ENCODE peak calls at places on chromosomes 13 and 19, in ten cellular contexts. Z is pancreas, K is Peyer's patch, R is tibial nerve, F is fibroblast of pulmonary artery, O is cardiac fibroblast, M is AG04450, V is choroid plexus epithelial cell, W is H1, Q is colonic mucosa. S is an unnamed sample.

GRCh38 chr19:35942235-35942634 is 6.1 kb downstream of the LRFN3 start:
- DNase-seq in F (no peak), W (no peak), V (no peak), M (no peak), R (no peak), Z (no peak), O (no peak), K (no peak), Q (no peak), S (no peak)

GRCh38 chr19:11288349-11288748 is 7.6 kb upstream of the TSPAN16 start:
- DNase-seq in M (peak), F (peak), R (no peak), K (no peak), Q (no peak), W (no peak), V (peak), Z (no peak), O (peak), S (no peak)

GRCh38 chr13:113555141-113555540 is 29.4 kb upstream of the TFDP1 start:
- DNase-seq in O (no peak), M (no peak), K (peak), W (no peak), F (no peak), Q (peak), V (no peak), Z (peak), R (no peak), S (no peak)

GRCh38 chr19:45905016-45905415 is 2.6 kb upstream of the MYPOP start:
- DNase-seq in F (no peak), O (no peak), K (no peak), R (no peak), Z (no peak), M (no peak), V (no peak), W (no peak), Q (no peak), S (no peak)

GRCh38 chr19:19661675-19662251 is 1.7 kb downstream of the ATP13A1 start:
- DNase-seq in Z (no peak), R (no peak), V (no peak), Q (no peak), F (no peak), O (no peak), M (no peak), K (peak), W (no peak), S (no peak)

GRCh38 chr19:35380450-35381124 is 9.7 kb downstream of the GPR42 start:
- DNase-seq in F (no peak), W (no peak), O (no peak), K (no peak), V (no peak), Q (no peak), M (no peak), R (no peak), Z (no peak), S (no peak)

GRCh38 chr13:62250501-62251175 is 835.0 kb upstream of the PCDH20 start:
- DNase-seq in R (no peak), V (peak), K (no peak), F (peak), Q (no peak), M (no peak), Z (no peak), O (peak), W (no peak), S (peak)

GRCh38 chr13:47437411-47437810 is 540.6 kb upstream of the HTR2A start:
- DNase-seq in F (peak), O (no peak), Q (no peak), V (peak), R (no peak), M (peak), W (no peak), Z (no peak), K (no peak), S (no peak)

GRCh38 chr19:16587031-16588023 is 15.1 kb upstream of the SLC35E1 start:
- DNase-seq in M (no peak), F (peak), V (peak), K (peak), R (peak), O (no peak), Q (peak), W (no peak), Z (no peak), S (no peak)

GRCh38 chr19:16301999-16302694 is 22.5 kb upstream of the KLF2 start:
- DNase-seq in R (no peak), M (no peak), Z (no peak), O (no peak), V (no peak), Q (no peak), K (peak), W (no peak), F (peak), S (peak)

GRCh38 chr13:49938921-49939320 is 2.8 kb upstream of the SPRYD7 start:
- DNase-seq in V (no peak), O (no peak), F (no peak), K (peak), M (no peak), Q (peak), W (no peak), R (no peak), Z (peak), S (no peak)

GRCh38 chr19:40216013-40216776 is 2.0 kb downstream of the TTC9B start:
- DNase-seq in O (no peak), V (no peak), R (no peak), F (no peak), Z (no peak), W (no peak), Q (no peak), M (no peak), K (no peak), S (no peak)

GRCh38 chr13:85864963-85865530 is 65.8 kb upstream of the SLITRK6 start:
- DNase-seq in Q (no peak), W (no peak), R (no peak), Z (no peak), O (no peak), M (peak), F (peak), V (peak), K (no peak), S (peak)

GRCh38 chr13:35531551-35531950 is 55.1 kb upstream of the MAB21L1 start:
- DNase-seq in R (no peak), V (no peak), F (no peak), Q (no peak), K (no peak), M (no peak), O (no peak), W (no peak), Z (no peak), S (no peak)

GRCh38 chr13:39462456-39462855 is 140.5 kb downstream of the LHFPL6 start:
- DNase-seq in Q (no peak), M (no peak), W (no peak), O (peak), R (no peak), K (no peak), V (peak), F (peak), Z (no peak), S (no peak)

GRCh38 chr19:13098291-13099072 is 4.2 kb downstream of the LYL1 start:
- DNase-seq in V (peak), W (no peak), O (peak), K (peak), R (no peak), Q (peak), M (no peak), F (peak), Z (no peak), S (no peak)

GRCh38 chr13:24742294-24742693 is 21.7 kb upstream of the RNF17 start:
- DNase-seq in O (peak), V (peak), K (no peak), R (no peak), F (peak), Z (no peak), M (no peak), W (no peak), Q (no peak), S (peak)

GRCh38 chr19:47013041-47013517 is 6.6 kb upstream of the NPAS1 start:
- DNase-seq in Q (peak), K (peak), F (peak), M (peak), Z (peak), R (peak), W (peak), O (peak), V (peak), S (no peak)

GRCh38 chr19:16118489-16119033 is 6.9 kb downstream of the RAB8A start:
- DNase-seq in Z (no peak), O (no peak), Q (no peak), V (no peak), W (no peak), F (no peak), K (peak), R (no peak), M (no peak), S (no peak)

GRCh38 chr13:57644106-57644505 is 12.6 kb downstream of the PCDH17 start:
- DNase-seq in K (no peak), R (no peak), O (no peak), Z (no peak), Q (no peak), W (no peak), M (no peak), V (no peak), F (no peak), S (no peak)

GRCh38 chr13:106322628-106323027 is 212.8 kb downstream of the EFNB2 start:
- DNase-seq in Z (no peak), F (no peak), Q (no peak), O (no peak), R (no peak), M (no peak), K (no peak), W (no peak), V (no peak), S (no peak)

GRCh38 chr19:11435833-11436313 is 438 bp downstream of the PRKCSH start:
- DNase-seq in V (peak), R (no peak), K (peak), Z (peak), M (peak), O (peak), F (peak), Q (peak), W (no peak), S (no peak)

GRCh38 chr19:37227996-37228395 is 10.0 kb downstream of the ZNF383 start:
- DNase-seq in Q (no peak), V (peak), M (no peak), R (no peak), F (no peak), W (no peak), K (no peak), O (no peak), Z (peak), S (no peak)

GRCh38 chr19:44476559-44477408 is 23.5 kb downstream of the ZNF180 start:
- DNase-seq in F (peak), M (no peak), R (no peak), Z (no peak), V (peak), Q (no peak), W (no peak), O (peak), K (no peak), S (no peak)

GRCh38 chr13:82636119-82636518 is 1246.2 kb downstream of the SLITRK1 start:
- DNase-seq in M (no peak), W (no peak), Q (no peak), O (peak), Z (no peak), F (peak), K (no peak), R (no peak), V (peak), S (no peak)

GRCh38 chr19:51251453-51251790 is 542 bp downstream of the SIGLECL1 start:
- DNase-seq in Z (no peak), Q (no peak), W (no peak), O (no peak), R (no peak), V (no peak), M (no peak), F (no peak), K (no peak), S (no peak)

DNA sequence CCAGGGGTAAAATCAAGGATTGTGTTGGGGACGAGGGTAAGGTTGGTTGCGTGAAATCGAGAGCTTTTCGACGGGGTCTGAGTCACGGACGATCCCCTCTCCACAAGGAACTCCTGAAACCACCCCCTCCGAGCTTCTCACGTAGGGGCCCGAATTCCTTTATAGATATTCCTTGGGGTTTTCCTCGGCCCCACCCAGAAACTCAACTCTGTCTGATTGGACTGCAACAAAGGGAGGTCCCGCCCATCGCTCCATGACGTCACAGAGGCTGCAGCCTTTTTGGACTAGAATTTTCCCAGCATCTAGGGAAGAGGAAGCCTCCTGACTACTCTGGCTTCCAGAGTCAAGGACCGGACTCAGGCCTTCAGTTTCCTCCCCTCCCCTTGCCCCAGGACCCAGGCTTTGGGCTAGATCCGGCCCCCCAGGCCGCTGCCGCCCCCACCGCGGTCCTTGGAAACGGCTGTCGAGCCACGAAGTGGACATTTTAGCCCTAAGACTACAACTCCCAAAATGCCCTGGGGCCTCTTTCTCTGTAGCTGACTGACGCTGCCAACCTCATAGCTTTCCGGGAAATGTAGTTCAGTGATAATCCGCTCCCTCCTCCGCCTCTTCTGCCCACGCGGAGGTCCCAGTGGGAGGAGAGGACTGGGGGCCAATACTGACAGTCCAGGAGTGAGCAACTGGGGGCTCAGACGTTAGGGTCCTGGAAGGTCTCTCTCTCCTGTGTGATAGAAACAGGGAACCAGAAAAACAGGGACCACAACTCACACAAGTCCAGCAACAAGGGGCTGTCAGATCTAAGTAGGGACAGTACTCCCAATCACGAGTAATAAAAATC is at the start of gene IZUMO1:
- DNase-seq in Q (peak), W (no peak), K (peak), O (peak), F (peak), V (peak), M (peak), Z (peak), R (peak), S (peak)
- H3K4me3 ChIP-seq in Q (no peak), W (peak), K (peak), O (peak), F (peak), V (peak), M (peak), Z (no peak), R (peak), S (peak)

GRCh38 chr19:8666814-8667405 is 31.7 kb downstream of the ACTL9 start:
- DNase-seq in R (no peak), M (no peak), V (no peak), Z (no peak), Q (no peak), O (no peak), W (no peak), F (no peak), K (no peak), S (no peak)
- H3K4me3 ChIP-seq in R (no peak), M (no peak), V (no peak), Z (no peak), Q (no peak), O (no peak), W (no peak), F (no peak), K (no peak), S (no peak)

DNA sequence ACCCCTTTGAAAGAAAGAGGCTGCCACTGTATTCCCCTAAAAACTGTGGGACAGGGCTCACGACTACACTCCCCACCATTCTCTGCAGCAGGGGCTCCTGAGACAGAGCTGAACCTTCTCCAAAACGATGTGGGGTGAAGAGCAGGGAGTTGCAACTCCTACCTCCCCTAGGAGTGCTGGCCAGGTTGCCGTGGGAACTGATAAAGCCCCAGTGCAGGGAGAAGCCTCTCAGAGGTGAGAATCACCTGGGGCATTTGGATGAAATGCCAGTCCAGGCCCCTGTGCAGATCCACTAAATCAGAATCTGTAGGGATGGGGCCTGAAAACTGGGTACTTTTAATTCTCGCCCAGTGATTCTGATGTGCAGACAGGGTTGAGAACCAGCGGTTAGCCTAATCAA is 945 bp downstream of the DHRS12 start:
- DNase-seq in F (no peak), W (no peak), Z (peak), R (no peak), O (no peak), Q (peak), K (no peak), M (no peak), V (no peak), S (no peak)
- H3K4me3 ChIP-seq in F (peak), W (peak), Z (no peak), R (peak), O (peak), Q (peak), K (peak), M (peak), V (peak), S (peak)

DNA sequence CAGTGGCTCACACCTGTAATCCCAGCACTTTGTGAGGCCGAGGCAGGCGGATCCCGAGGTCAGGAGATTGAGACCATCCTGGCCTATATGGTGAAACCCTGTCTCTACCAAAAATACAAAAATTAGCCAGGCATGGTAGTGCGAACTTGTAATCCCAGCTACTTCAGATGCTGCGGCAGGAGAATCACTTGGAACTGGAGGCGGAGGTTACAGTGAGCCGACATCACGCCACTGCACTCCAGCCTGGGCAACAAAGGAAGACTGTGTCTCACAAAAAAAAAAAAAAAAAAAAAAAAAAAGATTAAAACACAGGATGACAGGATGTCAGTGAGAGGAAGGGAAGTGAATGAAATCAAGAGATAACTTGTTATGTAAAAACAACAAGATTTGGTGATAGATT is 1158.5 kb downstream of the PCDH9 start:
- DNase-seq in M (no peak), O (no peak), W (no peak), Z (no peak), F (no peak), K (no peak), Q (no peak), V (no peak), R (no peak), S (no peak)
- H3K4me3 ChIP-seq in M (no peak), O (no peak), W (no peak), Z (no peak), F (no peak), K (no peak), Q (no peak), V (no peak), R (no peak), S (no peak)

GRCh38 chr13:30850867-30851211 is 55.2 kb upstream of the MEDAG start:
- DNase-seq in R (no peak), Q (no peak), W (no peak), M (no peak), V (no peak), Z (no peak), K (no peak), F (no peak), O (no peak), S (no peak)
- H3K4me3 ChIP-seq in R (no peak), Q (no peak), W (no peak), M (no peak), V (no peak), Z (no peak), K (no peak), F (no peak), O (no peak), S (no peak)

GRCh38 chr13:99642841-99643240 is 141.6 kb downstream of the TM9SF2 start:
- DNase-seq in R (no peak), Z (no peak), Q (no peak), O (no peak), V (no peak), F (no peak), M (no peak), W (no peak), K (no peak), S (no peak)

GRCh38 chr13:99636728-99637353 is 135.6 kb downstream of the TM9SF2 start:
- DNase-seq in O (no peak), R (no peak), W (no peak), V (no peak), F (no peak), Q (no peak), Z (no peak), M (no peak), K (no peak), S (no peak)

GRCh38 chr13:99639126-99639525 is 137.9 kb downstream of the TM9SF2 start:
- DNase-seq in M (no peak), O (no peak), Z (no peak), F (no peak), V (no peak), K (no peak), W (no peak), R (no peak), Q (no peak), S (no peak)

GRCh38 chr13:99642006-99642405 is 140.7 kb downstream of the TM9SF2 start:
- DNase-seq in V (no peak), Q (peak), Z (no peak), W (no peak), O (no peak), F (no peak), K (no peak), R (no peak), M (no peak), S (no peak)

DNA sequence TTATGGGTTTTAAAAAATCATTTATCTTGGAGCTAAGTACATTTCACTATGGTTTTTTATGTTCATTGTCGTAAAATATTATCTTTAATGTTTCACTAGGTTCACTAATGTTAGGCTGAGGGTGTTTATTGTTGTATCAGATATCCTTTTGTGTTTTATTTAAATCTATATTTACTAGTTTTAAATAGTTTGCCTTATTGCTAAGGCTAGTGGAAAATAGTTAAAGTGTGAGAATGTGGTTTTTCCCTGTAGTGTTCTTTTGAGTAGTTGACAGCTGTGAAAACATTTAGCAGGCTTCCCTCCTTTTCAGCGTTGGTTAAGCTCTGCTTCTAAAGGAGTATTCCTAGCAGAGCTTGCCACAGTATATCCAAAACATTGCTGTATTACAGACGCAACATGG is 139.0 kb downstream of the TM9SF2 start:
- DNase-seq in Z (no peak), V (no peak), R (no peak), M (no peak), F (no peak), W (no peak), K (no peak), Q (no peak), O (no peak), S (no peak)
- H3K4me3 ChIP-seq in Z (no peak), V (no peak), R (no peak), M (no peak), F (no peak), W (no peak), K (no peak), Q (no peak), O (no peak), S (no peak)

DNA sequence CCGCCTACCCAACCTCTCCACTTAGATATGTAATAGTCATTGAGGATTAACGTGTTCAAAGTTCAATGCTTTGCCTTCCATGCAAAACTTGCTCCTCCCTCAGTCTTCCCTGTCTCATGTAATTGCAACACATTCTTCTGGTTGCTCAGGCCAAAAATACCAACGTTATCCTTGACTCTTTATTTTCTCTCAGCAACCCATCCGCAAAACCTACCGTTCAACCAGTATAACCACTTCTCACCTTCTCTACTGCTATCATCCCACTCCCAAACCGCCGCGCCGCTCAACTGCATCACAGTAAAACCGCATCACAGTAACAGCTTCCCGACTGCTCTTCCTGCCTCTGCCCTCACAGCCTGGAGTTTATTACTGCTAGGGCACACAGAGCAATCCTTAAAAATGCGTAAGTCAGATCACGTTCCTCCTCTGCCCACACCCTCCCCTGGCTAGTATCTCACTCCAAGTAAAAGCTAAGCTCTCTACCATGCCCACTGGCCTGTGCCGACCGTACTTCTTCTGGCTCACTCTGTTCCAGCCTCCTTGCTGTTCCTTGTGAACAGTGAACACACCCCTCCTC is 8.2 kb downstream of the MTIF3 start:
- DNase-seq in F (no peak), W (no peak), O (no peak), K (peak), V (no peak), M (no peak), R (no peak), Q (peak), Z (no peak), S (no peak)
- H3K4me3 ChIP-seq in F (no peak), W (no peak), O (no peak), K (peak), V (no peak), M (no peak), R (no peak), Q (no peak), Z (no peak), S (no peak)